ENCODE peak calls at places on chromosomes 12 and 14, in nine cellular contexts. S is brain microvascular endothelial cell; H is fibroblast of the aortic adventitia; D is kidney epithelial cell; B is foreskin fibroblast; R is A549; E is CD8-positive, alpha-beta T cell; N is tibial artery; O is Caco-2. L is an unnamed sample.

GRCh38 chr14:61929651-61930050 is 167.4 kb downstream of the SNAPC1 start:
- DNase-seq in R (no peak), O (no peak), N (no peak), D (no peak), H (no peak), E (no peak), B (no peak), S (no peak), L (no peak)

GRCh38 chr12:46830731-46831334 is 5.0 kb upstream of the SLC38A4 start:
- DNase-seq in D (no peak), R (no peak), H (no peak), O (peak; percentile 31), N (no peak), S (no peak), B (no peak), E (no peak), L (peak; percentile 8)

GRCh38 chr12:87274594-87275245 is 754.5 kb downstream of the C12orf50 start:
- DNase-seq in N (no peak), O (no peak), D (no peak), R (peak; percentile 42), B (no peak), S (peak; percentile 20), H (peak; percentile 55), E (no peak), L (peak; percentile 49)

GRCh38 chr12:56630180-56630632 is at the start of gene BAZ2A:
- DNase-seq in D (no peak), S (peak; percentile 82), N (peak; percentile 92), H (peak; percentile 68), B (peak; percentile 80), R (peak; percentile 85), E (peak; percentile 85), O (peak; percentile 81), L (peak; percentile 83)

GRCh38 chr12:84660139-84660538 is 252.5 kb downstream of the SLC6A15 start:
- DNase-seq in D (no peak), R (no peak), E (no peak), O (no peak), S (no peak), N (no peak), H (no peak), B (no peak), L (no peak)

GRCh38 chr12:4144676-4145075 is 128.9 kb upstream of the CCND2 start:
- DNase-seq in R (no peak), N (no peak), S (no peak), O (no peak), B (no peak), H (no peak), D (no peak), E (no peak), L (no peak)

GRCh38 chr12:101209319-101210302 is at the start of gene SLC5A8:
- DNase-seq in B (no peak), D (no peak), H (no peak), E (no peak), O (no peak), R (no peak), N (no peak), S (no peak), L (no peak)

GRCh38 chr14:75434557-75435248 is 6.9 kb downstream of the JDP2 start:
- DNase-seq in D (no peak), O (no peak), S (no peak), N (no peak), R (no peak), H (no peak), B (no peak), E (no peak), L (no peak)

GRCh38 chr12:3381059-3382047 is 109.7 kb upstream of the PRMT8 start:
- DNase-seq in D (no peak), B (peak; percentile 3), O (no peak), S (no peak), N (no peak), H (peak; percentile 17), E (no peak), R (no peak), L (no peak)

GRCh38 chr12:64180951-64181350 is 41.1 kb downstream of the KICS2 start:
- DNase-seq in E (no peak), R (peak; percentile 70), N (no peak), O (no peak), S (peak; percentile 60), B (peak; percentile 62), D (no peak), H (peak; percentile 70), L (peak; percentile 78)

GRCh38 chr12:107388263-107388662 is 294.9 kb upstream of the CRY1 start:
- DNase-seq in O (no peak), E (no peak), R (no peak), S (no peak), B (no peak), H (no peak), N (no peak), D (no peak), L (no peak)

GRCh38 chr12:80299219-80299618 is 144.8 kb upstream of the PTPRQ start:
- DNase-seq in R (no peak), B (no peak), E (no peak), H (no peak), D (no peak), S (no peak), O (no peak), N (no peak), L (no peak)

GRCh38 chr14:57988445-57988844 is 122.6 kb upstream of the SLC35F4 start:
- DNase-seq in B (no peak), N (no peak), R (no peak), S (no peak), E (no peak), D (no peak), O (no peak), H (no peak), L (no peak)

GRCh38 chr12:58341791-58342190 is 400.4 kb downstream of the ATP23 start:
- DNase-seq in H (peak; percentile 45), B (peak; percentile 86), O (no peak), S (no peak), D (no peak), E (no peak), R (no peak), N (no peak), L (peak; percentile 55)

GRCh38 chr12:113911971-113912760 is 54.0 kb downstream of the RBM19 start:
- DNase-seq in E (no peak), D (no peak), N (no peak), S (no peak), H (no peak), O (no peak), R (no peak), B (no peak), L (no peak)

GRCh38 chr12:113912761-113913295 is 53.3 kb downstream of the RBM19 start:
- DNase-seq in B (peak; percentile 53), N (no peak), H (peak; percentile 80), R (peak; percentile 83), D (no peak), E (peak; percentile 41), O (peak; percentile 68), S (peak; percentile 76), L (peak; percentile 83)

GRCh38 chr12:113917393-113917792 is 48.7 kb downstream of the RBM19 start:
- DNase-seq in N (no peak), D (no peak), S (no peak), R (no peak), B (no peak), E (no peak), H (no peak), O (no peak), L (no peak)

GRCh38 chr12:113914806-113915205 is 51.3 kb downstream of the RBM19 start:
- DNase-seq in N (no peak), E (no peak), S (no peak), B (no peak), R (no peak), H (no peak), O (no peak), D (no peak), L (no peak)

DNA sequence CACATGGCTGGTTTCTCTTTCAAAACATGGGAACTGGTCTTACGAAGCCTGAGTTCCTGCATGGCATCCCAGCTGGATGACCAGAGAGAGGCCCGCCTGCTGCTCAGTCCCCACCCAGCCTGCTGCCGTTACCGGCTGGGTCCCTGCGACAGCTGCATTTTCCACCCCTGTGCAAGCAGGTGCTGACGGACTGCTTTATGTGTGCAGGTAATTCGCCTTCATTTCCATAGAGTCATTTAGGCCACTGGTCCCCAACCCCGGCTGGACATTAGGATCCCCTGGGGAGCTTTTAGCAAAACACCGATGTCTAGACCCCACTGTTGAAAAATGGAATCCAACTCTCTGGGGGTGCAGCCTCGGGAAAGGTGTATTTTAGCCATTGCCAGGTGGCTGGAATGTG is 51.9 kb downstream of the RBM19 start:
- DNase-seq in B (no peak), R (no peak), H (no peak), N (no peak), D (no peak), O (no peak), E (no peak), S (no peak), L (no peak)
- TF ChIP-seq CTCF in B (no peak), R (no peak), H (no peak), N (no peak), D (no peak), O (no peak), E (no peak), S (no peak), L (no peak)

GRCh38 chr12:120228291-120229070 is 27.6 kb upstream of the RPLP0 start:
- DNase-seq in E (peak; percentile 89), N (peak; percentile 90), O (peak; percentile 99), S (peak; percentile 63), H (peak; percentile 85), D (no peak), B (peak; percentile 68), R (peak; percentile 88), L (peak; percentile 84)
- H3K4me3 ChIP-seq in E (peak overlapping the region; percentile 30), N (no peak overlapping the region), O (peak overlapping the region; percentile 34), S (peak overlapping the region; percentile 9), H (peak overlapping the region; percentile 35), D (no peak overlapping the region), B (no peak overlapping the region), R (no peak overlapping the region), L (no peak overlapping the region)

GRCh38 chr12:92145731-92146496 is at the start of gene BTG1:
- DNase-seq in N (peak; percentile 100), R (peak; percentile 100), S (peak; percentile 100), B (peak; percentile 100), E (peak; percentile 99), O (peak; percentile 99), D (peak; percentile 97), H (peak; percentile 100), L (peak; percentile 100)

GRCh38 chr12:92145481-92145730 is 240 bp downstream of the BTG1 start:
- DNase-seq in B (no peak), O (no peak), N (no peak), R (no peak), H (no peak), S (no peak), D (no peak), E (no peak), L (no peak)

GRCh38 chr12:92144045-92144630 is 1.5 kb downstream of the BTG1 start:
- DNase-seq in O (peak; percentile 75), B (peak; percentile 95), E (peak; percentile 72), S (peak; percentile 97), R (peak; percentile 95), H (peak; percentile 96), N (peak; percentile 85), D (peak; percentile 73), L (peak; percentile 98)

GRCh38 chr12:92143280-92143679 is 2.4 kb downstream of the BTG1 start:
- DNase-seq in N (no peak), R (no peak), D (no peak), H (peak; percentile 16), B (no peak), O (no peak), E (no peak), S (no peak), L (no peak)

GRCh38 chr12:92144631-92145480 is 790 bp downstream of the BTG1 start:
- DNase-seq in D (no peak), N (peak; percentile 81), S (peak; percentile 30), O (peak; percentile 63), B (peak; percentile 67), E (peak; percentile 45), R (peak; percentile 44), H (peak; percentile 59), L (peak; percentile 49)
- TF ChIP-seq CTCF in D (peak; percentile 8), N (no peak), S (peak; percentile 14), O (no peak), B (no peak), E (no peak), R (no peak), H (no peak), L (no peak)

GRCh38 chr12:116150452-116150851 is 127.0 kb downstream of the MED13L start:
- DNase-seq in N (no peak), S (no peak), B (no peak), D (no peak), O (no peak), E (no peak), R (no peak), H (no peak), L (no peak)
- H3K4me3 ChIP-seq in N (no peak overlapping the region), S (no peak overlapping the region), B (no peak overlapping the region), D (no peak overlapping the region), O (no peak overlapping the region), E (no peak overlapping the region), R (no peak overlapping the region), H (no peak overlapping the region), L (no peak overlapping the region)